ENCODE peak calls at places on chromosomes 1 and 21, in seven cellular contexts. G is substantia nigra; T is neural crest cell; Z is sigmoid colon; J is stimulated activated CD8-positive, alpha-beta memory T cell treated with anti-CD3 and anti-CD28 coated beads, Interleukin-4, amount 100 ng/mL, for 24 hours; M is Panc1; A is NAMALWA. S is an unnamed sample.

GRCh38 chr1:84861516-84861915 is 31.5 kb downstream of the LPAR3 start:
- DNase-seq in G (no peak), T (no peak), Z (no peak), J (no peak), M (no peak), A (no peak), S (no peak)

GRCh38 chr21:25708467-25709065 is 26.1 kb downstream of the ATP5PF start:
- DNase-seq in G (no peak), T (peak; percentile 36), Z (no peak), J (peak; percentile 8), M (peak; percentile 22), A (peak; percentile 70), S (no peak)

GRCh38 chr1:229855999-229856650 is 210.9 kb upstream of the GALNT2 start:
- DNase-seq in G (no peak), T (no peak), Z (no peak), J (no peak), M (no peak), A (peak; percentile 86), S (no peak)

GRCh38 chr1:53732912-53733317 is 6.0 kb downstream of the GLIS1 start:
- DNase-seq in G (no peak), T (no peak), Z (no peak), J (no peak), M (no peak), A (no peak), S (no peak)

GRCh38 chr1:38746413-38746812 is 113.2 kb downstream of the RRAGC start:
- DNase-seq in G (no peak), T (no peak), Z (no peak), J (no peak), M (no peak), A (no peak), S (no peak)

GRCh38 chr1:170593612-170594011 is 61.6 kb downstream of the GORAB start:
- DNase-seq in G (no peak), T (no peak), Z (no peak), J (no peak), M (no peak), A (no peak), S (no peak)

GRCh38 chr1:93358293-93358692 is 12.6 kb downstream of the DR1 start:
- DNase-seq in G (no peak), T (no peak), Z (no peak), J (no peak), M (no peak), A (no peak), S (no peak)

GRCh38 chr21:25837545-25838263 is 102.9 kb downstream of the GABPA start:
- DNase-seq in G (no peak), T (no peak), Z (no peak), J (no peak), M (no peak), A (no peak), S (no peak)

GRCh38 chr1:116764466-116764896 is 10.3 kb downstream of the CD2 start:
- DNase-seq in G (no peak), T (no peak), Z (no peak), J (peak; percentile 48), M (no peak), A (no peak), S (no peak)

GRCh38 chr21:45276620-45277019 is 11.1 kb downstream of the POFUT2 start:
- DNase-seq in G (no peak), T (no peak), Z (peak; percentile 55), J (no peak), M (no peak), A (no peak), S (peak; percentile 54)

GRCh38 chr1:226635456-226635941 is 86.9 kb downstream of the STUM start:
- DNase-seq in G (no peak), T (no peak), Z (peak; percentile 59), J (no peak), M (no peak), A (no peak), S (peak; percentile 64)

GRCh38 chr1:4664095-4664494 is 9.7 kb downstream of the AJAP1 start:
- DNase-seq in G (no peak), T (no peak), Z (no peak), J (no peak), M (no peak), A (no peak), S (no peak)

GRCh38 chr1:198656500-198656932 is 17.7 kb downstream of the PTPRC start:
- DNase-seq in G (no peak), T (no peak), Z (peak; percentile 67), J (peak; percentile 65), M (no peak), A (peak; percentile 77), S (peak; percentile 79)

GRCh38 chr1:186887198-186887597 is 58.4 kb downstream of the PLA2G4A start:
- DNase-seq in G (no peak), T (no peak), Z (no peak), J (no peak), M (no peak), A (no peak), S (no peak)

GRCh38 chr21:18168108-18168507 is 76.5 kb upstream of the CHODL start:
- DNase-seq in G (no peak), T (no peak), Z (no peak), J (no peak), M (no peak), A (no peak), S (no peak)

GRCh38 chr1:164587617-164588367 is 28.8 kb downstream of the PBX1 start:
- DNase-seq in G (no peak), T (no peak), Z (no peak), J (no peak), M (no peak), A (no peak), S (no peak)

GRCh38 chr1:24973315-24973714 is 43.2 kb upstream of the RUNX3 start:
- DNase-seq in G (no peak), T (no peak), Z (no peak), J (no peak), M (no peak), A (no peak), S (no peak)

GRCh38 chr1:222465211-222466041 is 82.5 kb downstream of the HHIPL2 start:
- DNase-seq in G (peak; percentile 77), T (peak; percentile 92), Z (peak; percentile 96), J (peak; percentile 61), M (peak; percentile 81), A (peak; percentile 89), S (peak; percentile 93)

GRCh38 chr1:55893155-55893554 is 678.0 kb upstream of the USP24 start:
- DNase-seq in G (no peak), T (no peak), Z (no peak), J (no peak), M (no peak), A (peak; percentile 45), S (no peak)

GRCh38 chr1:219542828-219543518 is 69.9 kb downstream of the ZC3H11B start:
- DNase-seq in G (no peak), T (no peak), Z (no peak), J (no peak), M (no peak), A (no peak), S (no peak)

GRCh38 chr1:102550729-102551384 is 554.1 kb upstream of the OLFM3 start:
- DNase-seq in G (no peak), T (no peak), Z (no peak), J (no peak), M (no peak), A (peak; percentile 84), S (no peak)

GRCh38 chr1:183002797-183003594 is 20.2 kb upstream of the LAMC1 start:
- DNase-seq in G (no peak), T (no peak), Z (no peak), J (no peak), M (no peak), A (no peak), S (no peak)

GRCh38 chr1:77271851-77272250 is 10.0 kb upstream of the AK5 start:
- DNase-seq in G (no peak), T (no peak), Z (no peak), J (no peak), M (peak; percentile 12), A (no peak), S (no peak)

GRCh38 chr1:58779837-58780585 is 3.8 kb downstream of the JUN start:
- DNase-seq in G (no peak), T (no peak), Z (peak; percentile 72), J (no peak), M (no peak), A (peak; percentile 51), S (no peak)

GRCh38 chr1:231800071-231800470 is 173.5 kb downstream of the DISC1 start:
- DNase-seq in G (no peak), T (no peak), Z (no peak), J (no peak), M (no peak), A (no peak), S (no peak)

GRCh38 chr1:47465605-47466004 is 27.8 kb downstream of the FOXD2 start:
- DNase-seq in G (no peak), T (no peak), Z (no peak), J (no peak), M (no peak), A (no peak), S (no peak)

GRCh38 chr21:35850542-35851103 is 209.7 kb downstream of the SETD4 start:
- DNase-seq in G (no peak), T (no peak), Z (peak; percentile 61), J (no peak), M (no peak), A (no peak), S (no peak)

GRCh38 chr1:224435318-224435763 is 744 bp upstream of the WDR26 start:
- DNase-seq in G (no peak), T (no peak), Z (no peak), J (no peak), M (no peak), A (peak; percentile 66), S (no peak)

GRCh38 chr1:205375816-205376545 is 19.3 kb upstream of the KLHDC8A start:
- DNase-seq in G (no peak), T (no peak), Z (no peak), J (no peak), M (no peak), A (no peak), S (no peak)

GRCh38 chr1:205438213-205439158 is 16.6 kb upstream of the LEMD1 start:
- DNase-seq in G (peak; percentile 50), T (no peak), Z (peak; percentile 93), J (no peak), M (no peak), A (peak; percentile 28), S (peak; percentile 85)

GRCh38 chr1:3785458-3786157 is 10.7 kb downstream of the LRRC47 start:
- DNase-seq in G (no peak), T (peak; percentile 34), Z (no peak), J (no peak), M (no peak), A (peak; percentile 69), S (peak; percentile 64)

GRCh38 chr1:162587347-162587746 is 25.8 kb downstream of the UAP1 start:
- DNase-seq in G (no peak), T (no peak), Z (no peak), J (no peak), M (no peak), A (no peak), S (no peak)

GRCh38 chr1:246139745-246140182 is 367.3 kb downstream of the SMYD3 start:
- DNase-seq in G (no peak), T (no peak), Z (no peak), J (no peak), M (peak; percentile 88), A (no peak), S (no peak)

S was measured in cardiac septum.